ENCODE peak calls at places on chromosomes 7 and 10, in eight cellular contexts. A, I, W, M, C, D, P and U are unnamed samples.

GRCh38 chr7:6705959-6706665 is 635 bp downstream of the ZNF12 start:
- DNase-seq in A (peak; percentile 2), I (peak; percentile 27), W (peak; percentile 32), M (peak; percentile 45), C (peak; percentile 15), D (peak; percentile 25), P (peak; percentile 6), U (no peak)

GRCh38 chr7:5207131-5207530 is 17.1 kb downstream of the WIPI2 start:
- DNase-seq in A (no peak), I (no peak), W (no peak), M (no peak), C (no peak), D (no peak), P (no peak), U (no peak)

GRCh38 chr7:155232911-155233702 is 64.6 kb upstream of the INSIG1 start:
- DNase-seq in A (no peak), I (no peak), W (no peak), M (no peak), C (no peak), D (peak; percentile 61), P (no peak), U (no peak)

GRCh38 chr10:110398419-110399162 is 93.9 kb upstream of the SMNDC1 start:
- DNase-seq in A (no peak), I (no peak), W (peak; percentile 75), M (peak; percentile 81), C (no peak), D (peak; percentile 90), P (no peak), U (no peak)

GRCh38 chr10:36271631-36272340 is 629.7 kb upstream of the FZD8 start:
- DNase-seq in A (no peak), I (no peak), W (no peak), M (no peak), C (no peak), D (no peak), P (no peak), U (no peak)

GRCh38 chr7:92466682-92467081 is 11.1 kb downstream of the ERVW-1 start:
- DNase-seq in A (no peak), I (no peak), W (no peak), M (no peak), C (no peak), D (no peak), P (no peak), U (no peak)

GRCh38 chr7:2247141-2247985 is 5.3 kb downstream of the NUDT1 start:
- DNase-seq in A (no peak), I (no peak), W (no peak), M (no peak), C (no peak), D (no peak), P (no peak), U (no peak)

GRCh38 chr7:138886501-138886917 is 88.5 kb upstream of the ATP6V0A4 start:
- DNase-seq in A (peak; percentile 24), I (peak; percentile 79), W (peak; percentile 31), M (peak; percentile 58), C (no peak), D (peak; percentile 74), P (no peak), U (no peak)

GRCh38 chr7:64888561-64888900 is 14.5 kb upstream of the ZNF273 start:
- DNase-seq in A (no peak), I (no peak), W (no peak), M (no peak), C (no peak), D (no peak), P (no peak), U (no peak)

GRCh38 chr7:117281562-117281961 is 41.3 kb downstream of the WNT2 start:
- DNase-seq in A (no peak), I (no peak), W (no peak), M (no peak), C (no peak), D (no peak), P (no peak), U (no peak)

GRCh38 chr7:159010951-159011820 is 133.5 kb downstream of the VIPR2 start:
- DNase-seq in A (no peak), I (no peak), W (no peak), M (no peak), C (no peak), D (no peak), P (no peak), U (no peak)

GRCh38 chr7:69764071-69764470 is 165.8 kb downstream of the AUTS2 start:
- DNase-seq in A (no peak), I (no peak), W (no peak), M (no peak), C (no peak), D (no peak), P (no peak), U (no peak)

GRCh38 chr10:111281516-111281915 is 204.7 kb downstream of the ADRA2A start:
- DNase-seq in A (no peak), I (no peak), W (no peak), M (peak; percentile 6), C (no peak), D (no peak), P (no peak), U (peak; percentile 7)

GRCh38 chr10:51377070-51377931 is 303.0 kb downstream of the PRKG1 start:
- DNase-seq in A (no peak), I (no peak), W (no peak), M (no peak), C (no peak), D (no peak), P (no peak), U (no peak)

GRCh38 chr7:39950473-39951155 is 558 bp downstream of the CDK13 start:
- DNase-seq in A (peak; percentile 27), I (peak; percentile 36), W (peak; percentile 34), M (no peak), C (peak; percentile 56), D (peak; percentile 50), P (peak; percentile 15), U (peak; percentile 60)

GRCh38 chr7:85135931-85136330 is 50.9 kb downstream of the SEMA3D start:
- DNase-seq in A (no peak), I (no peak), W (no peak), M (peak; percentile 31), C (no peak), D (peak; percentile 68), P (no peak), U (no peak)

GRCh38 chr7:124155400-124156022 is 122.6 kb upstream of the TMEM229A start:
- DNase-seq in A (no peak), I (no peak), W (no peak), M (no peak), C (no peak), D (peak; percentile 53), P (no peak), U (no peak)

GRCh38 chr7:41046778-41047177 is 656.1 kb downstream of the INHBA start:
- DNase-seq in A (no peak), I (no peak), W (no peak), M (no peak), C (no peak), D (peak; percentile 10), P (no peak), U (no peak)

GRCh38 chr10:78600740-78601139 is 468.0 kb upstream of the ZMIZ1 start:
- DNase-seq in A (no peak), I (no peak), W (no peak), M (no peak), C (no peak), D (peak; percentile 31), P (no peak), U (no peak)

GRCh38 chr7:49001610-49002033 is 77.3 kb downstream of the CDC14C start:
- DNase-seq in A (no peak), I (peak; percentile 39), W (peak; percentile 40), M (no peak), C (no peak), D (no peak), P (no peak), U (no peak)

GRCh38 chr7:101792051-101792651 is 25.3 kb upstream of the CUX1 start:
- DNase-seq in A (no peak), I (no peak), W (peak; percentile 63), M (peak; percentile 53), C (no peak), D (no peak), P (no peak), U (no peak)

GRCh38 chr7:128890306-128891109 is 20.0 kb downstream of the KCP start:
- DNase-seq in A (no peak), I (no peak), W (no peak), M (no peak), C (no peak), D (no peak), P (no peak), U (no peak)

GRCh38 chr7:130272456-130273080 is 5.9 kb downstream of the CPA2 start:
- DNase-seq in A (no peak), I (no peak), W (no peak), M (no peak), C (peak; percentile 14), D (no peak), P (no peak), U (no peak)

GRCh38 chr7:29287366-29287765 is 92.8 kb downstream of the CHN2 start:
- DNase-seq in A (no peak), I (no peak), W (peak; percentile 76), M (peak; percentile 26), C (no peak), D (peak; percentile 91), P (no peak), U (no peak)